ENCODE peak calls at places on chromosomes 2 and 18, in seven cellular contexts. One of them, this sample, is unnamed.
A peak's percentile ranks its signal among the peaks of the same experiment; 100 is the strongest.

GRCh38 chr2:37564356-37564755 is 107.1 kb downstream of the CDC42EP3 start:
- DNase-seq in caudate nucleus: no peak
- DNase-seq in NCI-H446: no peak
- DNase-seq in iris pigment epithelial cell: no peak
- DNase-seq in GM13977: no peak
- DNase-seq in Calu3: no peak
- DNase-seq in coronary artery: no peak
- DNase-seq in this sample: no peak

GRCh38 chr2:237912271-237913192 is 53.1 kb downstream of the RAMP1 start:
- DNase-seq in caudate nucleus: no peak
- DNase-seq in NCI-H446: no peak
- DNase-seq in iris pigment epithelial cell: no peak
- DNase-seq in GM13977: no peak
- DNase-seq in Calu3: no peak
- DNase-seq in coronary artery: no peak
- DNase-seq in this sample: no peak

GRCh38 chr2:12819098-12819465 is 102.3 kb downstream of the TRIB2 start:
- DNase-seq in caudate nucleus: no peak
- DNase-seq in NCI-H446: no peak
- DNase-seq in iris pigment epithelial cell: peak; percentile 100
- DNase-seq in GM13977: no peak
- DNase-seq in Calu3: peak; percentile 16
- DNase-seq in coronary artery: peak; percentile 91
- DNase-seq in this sample: peak; percentile 100

GRCh38 chr2:216108310-216108966 is 710 bp upstream of the XRCC5 start:
- DNase-seq in caudate nucleus: no peak
- DNase-seq in NCI-H446: no peak
- DNase-seq in iris pigment epithelial cell: no peak
- DNase-seq in GM13977: no peak
- DNase-seq in Calu3: no peak
- DNase-seq in coronary artery: no peak
- DNase-seq in this sample: no peak

GRCh38 chr2:167293172-167293781 is 405.0 kb downstream of the XIRP2 start:
- DNase-seq in caudate nucleus: peak; percentile 50
- DNase-seq in NCI-H446: no peak
- DNase-seq in iris pigment epithelial cell: peak; percentile 30
- DNase-seq in GM13977: no peak
- DNase-seq in Calu3: peak; percentile 14
- DNase-seq in coronary artery: no peak
- DNase-seq in this sample: peak; percentile 12

GRCh38 chr2:27087823-27088410 is 1.3 kb downstream of the KHK start:
- DNase-seq in caudate nucleus: no peak
- DNase-seq in NCI-H446: no peak
- DNase-seq in iris pigment epithelial cell: no peak
- DNase-seq in GM13977: no peak
- DNase-seq in Calu3: no peak
- DNase-seq in coronary artery: no peak
- DNase-seq in this sample: no peak

GRCh38 chr2:20668470-20668869 is 1.5 kb downstream of the GDF7 start:
- DNase-seq in caudate nucleus: no peak
- DNase-seq in NCI-H446: no peak
- DNase-seq in iris pigment epithelial cell: no peak
- DNase-seq in GM13977: peak; percentile 36
- DNase-seq in Calu3: no peak
- DNase-seq in coronary artery: peak; percentile 58
- DNase-seq in this sample: no peak

GRCh38 chr2:120786038-120786437 is 50.4 kb downstream of the GLI2 start:
- DNase-seq in caudate nucleus: no peak
- DNase-seq in NCI-H446: no peak
- DNase-seq in iris pigment epithelial cell: no peak
- DNase-seq in GM13977: no peak
- DNase-seq in Calu3: no peak
- DNase-seq in coronary artery: no peak
- DNase-seq in this sample: no peak

GRCh38 chr2:23703037-23703582 is 223.8 kb downstream of the ATAD2B start:
- DNase-seq in caudate nucleus: no peak
- DNase-seq in NCI-H446: no peak
- DNase-seq in iris pigment epithelial cell: no peak
- DNase-seq in GM13977: no peak
- DNase-seq in Calu3: no peak
- DNase-seq in coronary artery: peak; percentile 70
- DNase-seq in this sample: no peak

GRCh38 chr2:2664989-2665833 is 334.1 kb upstream of the MYT1L start:
- DNase-seq in caudate nucleus: no peak
- DNase-seq in NCI-H446: no peak
- DNase-seq in iris pigment epithelial cell: peak; percentile 65
- DNase-seq in GM13977: no peak
- DNase-seq in Calu3: no peak
- DNase-seq in coronary artery: no peak
- DNase-seq in this sample: no peak

GRCh38 chr18:68494802-68495560 is 219.9 kb downstream of the TMX3 start:
- DNase-seq in caudate nucleus: no peak
- DNase-seq in NCI-H446: no peak
- DNase-seq in iris pigment epithelial cell: peak; percentile 84
- DNase-seq in GM13977: no peak
- DNase-seq in Calu3: no peak
- DNase-seq in coronary artery: no peak
- DNase-seq in this sample: peak; percentile 98

GRCh38 chr18:39105095-39105494 is 1539.5 kb upstream of the CELF4 start:
- DNase-seq in caudate nucleus: no peak
- DNase-seq in NCI-H446: no peak
- DNase-seq in iris pigment epithelial cell: no peak
- DNase-seq in GM13977: no peak
- DNase-seq in Calu3: no peak
- DNase-seq in coronary artery: no peak
- DNase-seq in this sample: no peak

GRCh38 chr2:236215761-236216333 is 47.7 kb upstream of the GBX2 start:
- DNase-seq in caudate nucleus: no peak
- DNase-seq in NCI-H446: no peak
- DNase-seq in iris pigment epithelial cell: no peak
- DNase-seq in GM13977: no peak
- DNase-seq in Calu3: no peak
- DNase-seq in coronary artery: peak; percentile 53
- DNase-seq in this sample: no peak

GRCh38 chr2:224847961-224848850 is 132.0 kb upstream of the CCDC195 start:
- DNase-seq in caudate nucleus: no peak
- DNase-seq in NCI-H446: peak; percentile 72
- DNase-seq in iris pigment epithelial cell: peak; percentile 74
- DNase-seq in GM13977: no peak
- DNase-seq in Calu3: peak; percentile 8
- DNase-seq in coronary artery: no peak
- DNase-seq in this sample: peak; percentile 96